ENCODE peak calls at places on chromosomes 6 and 20, in nine cellular contexts. R, Q, W, K, Z, V, B, P and Y are unnamed samples.

GRCh38 chr20:10218536-10219451 is at the start of gene SNAP25:
- DNase-seq in R (peak), Q (peak), W (peak), K (peak), Z (peak), V (peak), B (peak), P (peak), Y (no peak)

GRCh38 chr6:34517461-34517868 is 38.7 kb downstream of the SPDEF start:
- DNase-seq in R (no peak), Q (no peak), W (no peak), K (no peak), Z (no peak), V (no peak), B (no peak), P (no peak), Y (no peak)

GRCh38 chr6:39415482-39415881 is 93.0 kb upstream of the KCNK16 start:
- DNase-seq in R (no peak), Q (no peak), W (no peak), K (no peak), Z (no peak), V (no peak), B (no peak), P (no peak), Y (no peak)

GRCh38 chr6:27178001-27178730 is 69.3 kb upstream of the PRSS16 start:
- DNase-seq in R (peak), Q (peak), W (peak), K (peak), Z (peak), V (no peak), B (peak), P (peak), Y (no peak)

GRCh38 chr20:4067600-4068261 is 52.4 kb upstream of the RNF24 start:
- DNase-seq in R (no peak), Q (peak), W (no peak), K (peak), Z (peak), V (no peak), B (no peak), P (no peak), Y (no peak)

GRCh38 chr20:44785768-44786167 is 24.6 kb downstream of the RIMS4 start:
- DNase-seq in R (peak), Q (no peak), W (no peak), K (peak), Z (no peak), V (no peak), B (no peak), P (no peak), Y (no peak)

GRCh38 chr6:156729248-156729647 is 47.9 kb upstream of the ARID1B start:
- DNase-seq in R (no peak), Q (peak), W (no peak), K (peak), Z (peak), V (no peak), B (no peak), P (no peak), Y (no peak)

GRCh38 chr6:66930559-66931290 is 1223.7 kb upstream of the EYS start:
- DNase-seq in R (no peak), Q (peak), W (no peak), K (peak), Z (no peak), V (no peak), B (no peak), P (no peak), Y (no peak)

GRCh38 chr20:47358672-47359532 is 2.4 kb upstream of the ZMYND8 start:
- DNase-seq in R (no peak), Q (peak), W (peak), K (peak), Z (peak), V (peak), B (peak), P (peak), Y (no peak)

GRCh38 chr6:30037182-30037788 is 23.8 kb upstream of the POLR1H start:
- DNase-seq in R (no peak), Q (peak), W (no peak), K (peak), Z (peak), V (no peak), B (no peak), P (peak), Y (peak)

GRCh38 chr20:48211847-48212246 is 426.6 kb upstream of the SULF2 start:
- DNase-seq in R (no peak), Q (no peak), W (no peak), K (no peak), Z (no peak), V (no peak), B (no peak), P (no peak), Y (no peak)

GRCh38 chr20:21353236-21353635 is 44.1 kb downstream of the NKX2-4 start:
- DNase-seq in R (no peak), Q (peak), W (no peak), K (peak), Z (no peak), V (no peak), B (no peak), P (no peak), Y (no peak)

GRCh38 chr20:48015943-48016723 is 230.9 kb upstream of the SULF2 start:
- DNase-seq in R (no peak), Q (peak), W (no peak), K (peak), Z (no peak), V (no peak), B (no peak), P (no peak), Y (no peak)

GRCh38 chr20:31596831-31597482 is 8.1 kb upstream of the ID1 start:
- DNase-seq in R (no peak), Q (no peak), W (no peak), K (no peak), Z (no peak), V (no peak), B (no peak), P (no peak), Y (no peak)

GRCh38 chr6:101545171-101545570 is 151.7 kb downstream of the GRIK2 start:
- DNase-seq in R (no peak), Q (peak), W (no peak), K (no peak), Z (no peak), V (no peak), B (no peak), P (no peak), Y (no peak)

GRCh38 chr20:11045412-11046175 is 371.8 kb upstream of the JAG1 start:
- DNase-seq in R (no peak), Q (no peak), W (no peak), K (no peak), Z (no peak), V (no peak), B (no peak), P (no peak), Y (no peak)

GRCh38 chr20:58982406-58983114 is 1.5 kb downstream of the NELFCD start:
- DNase-seq in R (no peak), Q (no peak), W (no peak), K (no peak), Z (no peak), V (no peak), B (no peak), P (no peak), Y (no peak)

GRCh38 chr6:5082487-5083306 is 2.4 kb upstream of the PPP1R3G start:
- DNase-seq in R (no peak), Q (peak), W (no peak), K (peak), Z (peak), V (no peak), B (no peak), P (no peak), Y (no peak)

GRCh38 chr6:162726997-162727346 is 594 bp downstream of the PRKN start:
- DNase-seq in R (no peak), Q (no peak), W (no peak), K (no peak), Z (no peak), V (no peak), B (no peak), P (no peak), Y (no peak)

GRCh38 chr6:163860194-163861081 is 445.9 kb downstream of the QKI start:
- DNase-seq in R (no peak), Q (peak), W (no peak), K (no peak), Z (peak), V (no peak), B (no peak), P (peak), Y (no peak)

GRCh38 chr6:84052204-84052882 is 18.8 kb downstream of the MRAP2 start:
- DNase-seq in R (peak), Q (peak), W (no peak), K (peak), Z (no peak), V (peak), B (peak), P (peak), Y (no peak)

GRCh38 chr6:143634486-143634885 is 43.3 kb upstream of the PHACTR2 start:
- DNase-seq in R (peak), Q (peak), W (no peak), K (peak), Z (no peak), V (peak), B (no peak), P (peak), Y (no peak)

GRCh38 chr6:83068628-83069027 is 1.2 kb downstream of the DOP1A start:
- DNase-seq in R (no peak), Q (peak), W (no peak), K (no peak), Z (no peak), V (no peak), B (no peak), P (no peak), Y (no peak)

GRCh38 chr6:108565091-108565766 is 4.5 kb downstream of the FOXO3 start:
- DNase-seq in R (no peak), Q (peak), W (no peak), K (peak), Z (peak), V (peak), B (no peak), P (no peak), Y (no peak)